ENCODE peak calls at places on chromosome 21, in nine cellular contexts. P, U, C, Q, G, K, J, H and I are unnamed samples. For H3K9me3, the result is how much of the 10 kb centered on the place peaks cover.

GRCh38 chr21:34086887-34087306 is 13.5 kb downstream of the MRPS6 start:
- DNase-seq in P (no peak), U (no peak), C (no peak), Q (no peak), G (no peak), K (no peak), J (no peak), H (no peak), I (no peak)

GRCh38 chr21:35159881-35160280 is 110.8 kb upstream of the RUNX1 start:
- DNase-seq in P (peak), U (no peak), C (no peak), Q (no peak), G (no peak), K (no peak), J (no peak), H (no peak), I (no peak)

GRCh38 chr21:16588433-16588860 is 858.7 kb downstream of the USP25 start:
- DNase-seq in P (peak), U (peak), C (no peak), Q (peak), G (peak), K (peak), J (peak), H (peak), I (peak)

GRCh38 chr21:46622226-46622625 is 13.2 kb upstream of the PRMT2 start:
- DNase-seq in P (no peak), U (no peak), C (no peak), Q (peak), G (peak), K (no peak), J (no peak), H (no peak), I (peak)

GRCh38 chr21:28138272-28138671 is 854.4 kb downstream of the LTN1 start:
- DNase-seq in P (peak), U (no peak), C (no peak), Q (no peak), G (no peak), K (no peak), J (no peak), H (no peak), I (no peak)

GRCh38 chr21:43306911-43307676 is 119.8 kb downstream of the SIK1 start:
- DNase-seq in P (peak), U (peak), C (no peak), Q (peak), G (no peak), K (no peak), J (no peak), H (peak), I (no peak)

GRCh38 chr21:14690886-14691285 is 144.8 kb upstream of the SAMSN1 start:
- DNase-seq in P (no peak), U (no peak), C (no peak), Q (no peak), G (no peak), K (no peak), J (no peak), H (no peak), I (no peak)

GRCh38 chr21:21963911-21964310 is 965.7 kb downstream of the NCAM2 start:
- DNase-seq in P (no peak), U (no peak), C (no peak), Q (no peak), G (no peak), K (no peak), J (no peak), H (no peak), I (no peak)

GRCh38 chr21:17548262-17548661 is 35.4 kb downstream of the CXADR start:
- DNase-seq in P (peak), U (no peak), C (no peak), Q (no peak), G (no peak), K (no peak), J (no peak), H (no peak), I (no peak)

GRCh38 chr21:31490471-31490870 is 146.4 kb upstream of the TIAM1 start:
- DNase-seq in P (no peak), U (no peak), C (no peak), Q (no peak), G (no peak), K (no peak), J (no peak), H (no peak), I (peak)

GRCh38 chr21:15731243-15731613 is 1.4 kb downstream of the USP25 start:
- DNase-seq in P (no peak), U (no peak), C (no peak), Q (no peak), G (no peak), K (no peak), J (no peak), H (no peak), I (no peak)

GRCh38 chr21:28345934-28346333 is 646.7 kb downstream of the LTN1 start:
- DNase-seq in P (no peak), U (no peak), C (no peak), Q (no peak), G (no peak), K (no peak), J (no peak), H (no peak), I (no peak)

GRCh38 chr21:18249542-18250152 is 5.0 kb downstream of the CHODL start:
- DNase-seq in P (no peak), U (no peak), C (no peak), Q (no peak), G (no peak), K (no peak), J (no peak), H (no peak), I (no peak)

GRCh38 chr21:46455575-46456385 is 2.9 kb upstream of the DIP2A start:
- DNase-seq in P (peak), U (no peak), C (peak), Q (peak), G (no peak), K (no peak), J (peak), H (no peak), I (peak)

GRCh38 chr21:34221331-34222030 is 142.3 kb upstream of the KCNE2 start:
- DNase-seq in P (no peak), U (no peak), C (no peak), Q (no peak), G (no peak), K (no peak), J (no peak), H (no peak), I (no peak)

GRCh38 chr21:21631961-21632360 is 633.8 kb downstream of the NCAM2 start:
- DNase-seq in P (peak), U (no peak), C (no peak), Q (no peak), G (no peak), K (no peak), J (no peak), H (no peak), I (no peak)

GRCh38 chr21:17819878-17820232 is 699 bp upstream of the C21orf91 start:
- DNase-seq in P (peak), U (no peak), C (no peak), Q (no peak), G (no peak), K (no peak), J (no peak), H (no peak), I (no peak)

GRCh38 chr21:35829014-35829525 is 231.3 kb downstream of the SETD4 start:
- DNase-seq in P (no peak), U (no peak), C (no peak), Q (no peak), G (no peak), K (no peak), J (no peak), H (no peak), I (no peak)

GRCh38 chr21:22575165-22575584 is 1577.0 kb downstream of the NCAM2 start:
- DNase-seq in P (no peak), U (no peak), C (no peak), Q (no peak), G (no peak), K (no peak), J (no peak), H (no peak), I (peak)

GRCh38 chr21:30153697-30154340 is 12.8 kb downstream of the CLDN17 start:
- DNase-seq in P (no peak), U (no peak), C (no peak), Q (no peak), G (no peak), K (no peak), J (no peak), H (no peak), I (no peak)

GRCh38 chr21:35563885-35564451 is 496.4 kb downstream of the SETD4 start:
- DNase-seq in P (peak), U (no peak), C (no peak), Q (peak), G (peak), K (no peak), J (peak), H (no peak), I (peak)

GRCh38 chr21:31288191-31288590 is 55.9 kb downstream of the TIAM1 start:
- DNase-seq in P (no peak), U (no peak), C (no peak), Q (no peak), G (no peak), K (no peak), J (no peak), H (no peak), I (no peak)

GRCh38 chr21:14057313-14057712 is 153.4 kb downstream of the LIPI start:
- DNase-seq in P (no peak), U (no peak), C (no peak), Q (no peak), G (no peak), K (no peak), J (no peak), H (peak), I (no peak)

GRCh38 chr21:29372063-29372802 is 73.5 kb downstream of the BACH1 start:
- DNase-seq in P (peak), U (peak), C (peak), Q (peak), G (peak), K (peak), J (peak), H (no peak), I (peak)

GRCh38 chr21:38679531-38679930 is 126.2 kb upstream of the ETS2 start:
- DNase-seq in P (peak), U (no peak), C (no peak), Q (no peak), G (no peak), K (no peak), J (no peak), H (no peak), I (no peak)

GRCh38 chr21:38671716-38672115 is 134.0 kb upstream of the ETS2 start:
- DNase-seq in P (no peak), U (no peak), C (no peak), Q (no peak), G (no peak), K (no peak), J (no peak), H (no peak), I (no peak)

GRCh38 chr21:38678827-38679226 is 126.9 kb upstream of the ETS2 start:
- DNase-seq in P (no peak), U (no peak), C (no peak), Q (no peak), G (no peak), K (no peak), J (no peak), H (no peak), I (no peak)

GRCh38 chr21:38680401-38680800 is 125.3 kb upstream of the ETS2 start:
- DNase-seq in P (no peak), U (no peak), C (no peak), Q (no peak), G (no peak), K (no peak), J (no peak), H (no peak), I (no peak)

GRCh38 chr21:38675450-38675849 is 130.3 kb upstream of the ETS2 start:
- DNase-seq in P (no peak), U (no peak), C (no peak), Q (no peak), G (no peak), K (no peak), J (no peak), H (peak), I (no peak)
- TF ChIP-seq CTCF in P (no peak), U (no peak), C (no peak), Q (no peak), G (no peak), K (no peak), J (no peak), H (no peak), I (no peak)

GRCh38 chr21:44979687-44980561 is 40.1 kb downstream of the SLX9 start:
- DNase-seq in P (no peak), U (no peak), C (no peak), Q (no peak), G (no peak), K (no peak), J (no peak), H (peak), I (no peak)
- TF ChIP-seq POLR2A in P (no peak), U (no peak), C (no peak), Q (no peak), G (no peak), K (no peak), J (no peak), H (no peak), I (no peak)

DNA sequence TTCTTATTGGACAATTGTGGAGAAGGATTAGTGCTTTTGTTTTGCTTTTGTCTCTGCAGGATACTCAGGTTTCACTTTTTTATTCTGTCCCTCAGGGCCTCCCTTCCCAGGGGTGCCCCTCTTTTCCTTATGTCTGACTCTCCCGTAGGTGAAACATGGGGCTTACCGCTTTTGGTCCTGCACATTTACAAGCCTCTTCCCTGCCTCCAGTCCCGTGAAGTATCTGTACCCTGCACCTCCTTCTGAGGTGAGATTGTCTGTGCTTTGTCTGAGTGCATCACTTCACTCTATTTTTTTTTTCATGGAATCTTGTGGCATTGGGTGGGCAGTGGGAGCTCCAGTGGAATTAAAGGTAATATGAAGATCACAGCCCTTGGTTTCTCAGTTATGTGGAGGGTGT is 758.1 kb upstream of the TPTE start:
- DNase-seq in P (no peak), U (no peak), C (no peak), Q (no peak), G (no peak), K (no peak), J (no peak), H (no peak), I (no peak)
- H3K9me3 ChIP-seq in P (under half), U (half or more), C (half or more), Q (under half), G (under half), K (under half), J (under half), H (under half), I (under half)

GRCh38 chr21:39720126-39720778 is 24.7 kb upstream of the IGSF5 start:
- DNase-seq in P (no peak), U (no peak), C (no peak), Q (no peak), G (no peak), K (no peak), J (no peak), H (no peak), I (no peak)
- TF ChIP-seq CTCF in P (no peak), U (no peak), C (no peak), Q (no peak), G (no peak), K (no peak), J (no peak), H (no peak), I (no peak)

DNA sequence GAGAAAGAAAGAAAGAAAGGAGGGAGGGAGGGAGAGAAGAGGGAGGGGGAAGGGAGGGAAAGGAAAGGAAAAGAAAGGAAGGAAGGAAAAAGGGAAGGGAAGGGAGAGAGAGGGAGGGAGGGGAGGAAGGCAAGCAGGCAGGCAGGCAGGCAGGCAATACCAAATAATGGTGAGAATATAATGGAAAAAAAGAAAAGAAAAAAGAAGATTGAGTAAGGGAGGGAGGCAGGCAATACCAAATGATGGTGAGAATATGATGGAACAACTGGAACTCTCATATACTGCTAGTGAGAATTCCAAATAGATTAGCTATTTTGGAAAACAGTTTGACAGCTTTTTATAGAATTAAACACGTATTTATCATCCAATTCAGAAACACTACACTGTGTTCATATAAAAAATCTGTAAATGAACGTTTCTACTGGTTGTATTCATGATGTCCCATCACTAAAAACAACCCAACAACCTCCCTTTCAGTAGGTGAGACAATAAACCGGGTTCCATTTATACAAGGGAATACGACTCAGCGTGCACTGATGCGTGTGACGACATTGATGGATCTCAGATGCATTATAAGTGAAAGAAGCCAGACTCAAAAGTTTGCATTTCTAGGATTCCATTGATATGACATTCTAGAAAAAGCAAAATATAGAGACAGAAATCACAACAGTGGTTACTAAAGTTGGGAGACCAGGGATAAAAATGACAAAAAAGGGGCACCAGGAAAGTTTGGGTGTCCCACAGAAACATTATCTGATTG is 226.4 kb downstream of the DSCAM start:
- DNase-seq in P (no peak), U (no peak), C (no peak), Q (no peak), G (no peak), K (no peak), J (no peak), H (no peak), I (no peak)
- TF ChIP-seq POLR2A in P (no peak), U (no peak), C (no peak), Q (no peak), G (no peak), K (no peak), J (no peak), H (no peak), I (no peak)

GRCh38 chr21:25756190-25756932 is 21.6 kb downstream of the GABPA start:
- DNase-seq in P (no peak), U (no peak), C (no peak), Q (no peak), G (no peak), K (no peak), J (no peak), H (no peak), I (no peak)
- H3K9me3 ChIP-seq in P (under half), U (under half), C (under half), Q (under half), G (under half), K (under half), J (under half), H (under half), I (under half)

GRCh38 chr21:37062592-37062933 is 10.3 kb downstream of the PIGP start:
- DNase-seq in P (no peak), U (no peak), C (no peak), Q (no peak), G (no peak), K (no peak), J (no peak), H (no peak), I (no peak)

GRCh38 chr21:37057614-37058013 is 15.3 kb downstream of the PIGP start:
- DNase-seq in P (no peak), U (no peak), C (no peak), Q (no peak), G (no peak), K (no peak), J (no peak), H (no peak), I (no peak)

GRCh38 chr21:37059181-37059580 is 13.7 kb downstream of the PIGP start:
- DNase-seq in P (no peak), U (no peak), C (no peak), Q (no peak), G (no peak), K (no peak), J (no peak), H (no peak), I (no peak)

GRCh38 chr21:37061926-37062591 is 10.8 kb downstream of the PIGP start:
- DNase-seq in P (no peak), U (no peak), C (no peak), Q (no peak), G (no peak), K (no peak), J (no peak), H (no peak), I (no peak)

DNA sequence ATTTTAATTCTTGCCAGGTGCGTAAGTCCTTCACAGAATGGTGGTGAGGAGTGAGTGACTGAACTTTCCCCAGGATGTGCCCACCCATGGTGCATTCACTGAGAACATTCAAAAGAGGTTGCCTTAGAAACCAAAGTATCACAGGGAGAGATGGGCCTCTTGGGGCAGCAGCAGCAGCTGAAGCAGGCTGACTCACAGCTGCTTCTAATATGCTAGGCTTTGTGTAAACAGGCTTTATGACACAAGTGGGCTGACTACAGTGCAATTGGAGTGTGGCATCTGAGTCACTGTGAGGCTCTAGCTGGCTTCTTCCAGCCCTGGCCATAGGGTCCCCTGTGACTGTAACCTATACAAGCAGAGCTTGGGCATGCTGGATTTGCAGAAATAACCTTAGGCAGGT is 12.6 kb downstream of the PIGP start:
- DNase-seq in P (peak), U (peak), C (peak), Q (no peak), G (peak), K (no peak), J (no peak), H (no peak), I (peak)
- TF ChIP-seq CTCF in P (peak), U (no peak), C (no peak), Q (no peak), G (no peak), K (no peak), J (no peak), H (no peak), I (no peak)

GRCh38 chr21:42047821-42048613 is 23.1 kb upstream of the UMODL1 start:
- DNase-seq in P (peak), U (peak), C (no peak), Q (no peak), G (peak), K (no peak), J (peak), H (no peak), I (peak)
- TF ChIP-seq POLR2A in P (no peak), U (no peak), C (no peak), Q (no peak), G (no peak), K (no peak), J (no peak), H (no peak), I (no peak)

GRCh38 chr21:44667612-44668011 is 885 bp upstream of the KRTAP12-2 start:
- DNase-seq in P (no peak), U (no peak), C (no peak), Q (no peak), G (no peak), K (no peak), J (no peak), H (no peak), I (no peak)
- H3K9me3 ChIP-seq in P (under half), U (under half), C (under half), Q (under half), G (under half), K (under half), J (under half), H (under half), I (under half)

DNA sequence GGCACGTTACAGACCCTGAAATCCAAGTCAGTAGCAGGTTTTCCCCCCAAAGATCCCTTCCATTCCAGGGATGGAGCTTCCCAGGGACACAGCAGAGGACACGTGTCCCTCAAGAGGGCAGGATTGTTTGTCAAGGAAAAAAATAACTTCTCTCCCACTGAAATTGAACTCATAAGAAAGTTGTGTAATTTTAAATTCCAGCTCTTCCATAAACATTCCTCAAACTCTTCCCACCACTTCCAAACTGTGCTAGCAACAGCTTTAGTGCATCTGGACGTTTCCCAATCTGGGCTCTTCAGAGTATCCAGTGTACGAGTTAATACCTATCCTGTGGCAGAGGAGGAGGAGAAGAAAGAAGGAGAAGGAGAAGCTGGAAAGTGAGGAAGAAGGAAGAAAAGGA is 79.6 kb downstream of the PSMG1 start:
- DNase-seq in P (peak), U (no peak), C (no peak), Q (peak), G (no peak), K (no peak), J (no peak), H (no peak), I (no peak)
- TF ChIP-seq CTCF in P (no peak), U (no peak), C (no peak), Q (no peak), G (no peak), K (no peak), J (no peak), H (no peak), I (no peak)